ENCODE peak calls at places on chromosomes 16 and 17, in six cellular contexts. B is GM12878, Y is A549, I is K562, K is SK-N-SH, L is HepG2. H is an unnamed sample.

GRCh38 chr17:31404028-31404949 is 12.8 kb downstream of the RAB11FIP4 start:
- DNase-seq in B (no peak), Y (no peak), I (no peak), K (no peak), L (no peak), H (no peak)

GRCh38 chr16:30470170-30470512 is 2.4 kb upstream of the ITGAL start:
- DNase-seq in B (no peak), Y (no peak), I (no peak), K (no peak), L (no peak), H (no peak)

GRCh38 chr17:63039899-63040602 is 74.0 kb downstream of the TANC2 start:
- DNase-seq in B (no peak), Y (peak; percentile 68), I (no peak), K (no peak), L (no peak), H (peak; percentile 56)

GRCh38 chr16:2835638-2836493 is 5.8 kb downstream of the ZG16B start:
- DNase-seq in B (no peak), Y (peak; percentile 90), I (no peak), K (no peak), L (peak; percentile 72), H (peak; percentile 98)

GRCh38 chr17:1188812-1189211 is 9.0 kb upstream of the ABR start:
- DNase-seq in B (no peak), Y (no peak), I (no peak), K (no peak), L (no peak), H (peak; percentile 27)

GRCh38 chr17:80820331-80820730 is 171.3 kb upstream of the CHMP6 start:
- DNase-seq in B (no peak), Y (no peak), I (no peak), K (no peak), L (no peak), H (no peak)

GRCh38 chr16:88694221-88695087 is 8.1 kb upstream of the SNAI3 start:
- DNase-seq in B (no peak), Y (no peak), I (no peak), K (no peak), L (no peak), H (no peak)

GRCh38 chr16:27579086-27579980 is 29.4 kb downstream of the KATNIP start:
- DNase-seq in B (no peak), Y (no peak), I (no peak), K (no peak), L (peak; percentile 89), H (peak; percentile 22)

GRCh38 chr16:69890114-69890890 is 60.8 kb upstream of the CLEC18A start:
- DNase-seq in B (no peak), Y (no peak), I (no peak), K (peak; percentile 67), L (no peak), H (peak; percentile 42)

GRCh38 chr16:19005561-19006445 is 22.1 kb downstream of the TMC7 start:
- DNase-seq in B (no peak), Y (peak; percentile 76), I (no peak), K (no peak), L (peak; percentile 100), H (peak; percentile 27)

GRCh38 chr17:6677158-6677831 is 25.7 kb downstream of the C17orf100 start:
- DNase-seq in B (no peak), Y (no peak), I (no peak), K (no peak), L (peak; percentile 27), H (peak; percentile 3)

GRCh38 chr17:5418858-5419355 is 555 bp downstream of the NUP88 start:
- DNase-seq in B (peak; percentile 84), Y (peak; percentile 34), I (no peak), K (no peak), L (peak; percentile 17), H (peak; percentile 39)

GRCh38 chr17:47999612-48000011 is 28.7 kb downstream of the CDK5RAP3 start:
- DNase-seq in B (no peak), Y (peak; percentile 26), I (no peak), K (no peak), L (no peak), H (peak; percentile 72)

GRCh38 chr17:34584805-34585416 is 5.5 kb downstream of the TMEM132E start:
- DNase-seq in B (no peak), Y (peak; percentile 28), I (peak; percentile 14), K (peak; percentile 75), L (no peak), H (peak; percentile 2)

GRCh38 chr16:55057866-55058265 is 127.2 kb downstream of the IRX5 start:
- DNase-seq in B (no peak), Y (no peak), I (no peak), K (no peak), L (no peak), H (no peak)

GRCh38 chr16:77250395-77250794 is 51.2 kb downstream of the SYCE1L start:
- DNase-seq in B (no peak), Y (no peak), I (no peak), K (no peak), L (no peak), H (no peak)

GRCh38 chr16:5015351-5015750 is 18.4 kb downstream of the NAGPA start:
- DNase-seq in B (no peak), Y (peak; percentile 23), I (peak; percentile 82), K (peak; percentile 55), L (no peak), H (no peak)

GRCh38 chr16:85491798-85492616 is 121.1 kb upstream of the GSE1 start:
- DNase-seq in B (no peak), Y (no peak), I (no peak), K (no peak), L (peak; percentile 58), H (no peak)

GRCh38 chr16:46822270-46822669 is 8.7 kb downstream of the C16orf87 start:
- DNase-seq in B (peak; percentile 57), Y (no peak), I (no peak), K (no peak), L (no peak), H (peak; percentile 91)

DNA sequence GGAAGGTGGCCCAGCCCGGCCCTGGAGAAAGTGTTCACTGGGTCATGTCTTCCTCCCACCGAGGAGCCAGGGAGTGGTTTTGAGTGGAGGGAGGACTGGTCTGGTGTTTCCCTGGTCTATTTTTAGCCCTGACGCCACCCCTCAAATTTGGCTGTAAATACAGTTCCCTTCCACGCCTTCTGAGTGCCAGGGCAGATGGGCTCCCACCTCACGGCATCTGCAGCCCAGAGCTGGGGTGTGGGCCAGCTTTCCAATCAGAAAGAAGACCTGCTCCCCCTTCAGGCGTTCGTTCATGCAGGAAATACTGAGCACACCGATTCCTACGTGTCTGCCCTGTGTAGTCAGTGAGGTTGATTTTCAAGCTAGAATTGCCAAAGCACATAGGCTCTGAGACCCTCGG is 53.7 kb downstream of the SNX20 start:
- DNase-seq in B (no peak), Y (no peak), I (no peak), K (peak; percentile 42), L (no peak), H (no peak)
- TF ChIP-seq SMC3 in B (no peak), Y (no peak), I (no peak), K (no peak), L (no peak), H (no peak)

DNA sequence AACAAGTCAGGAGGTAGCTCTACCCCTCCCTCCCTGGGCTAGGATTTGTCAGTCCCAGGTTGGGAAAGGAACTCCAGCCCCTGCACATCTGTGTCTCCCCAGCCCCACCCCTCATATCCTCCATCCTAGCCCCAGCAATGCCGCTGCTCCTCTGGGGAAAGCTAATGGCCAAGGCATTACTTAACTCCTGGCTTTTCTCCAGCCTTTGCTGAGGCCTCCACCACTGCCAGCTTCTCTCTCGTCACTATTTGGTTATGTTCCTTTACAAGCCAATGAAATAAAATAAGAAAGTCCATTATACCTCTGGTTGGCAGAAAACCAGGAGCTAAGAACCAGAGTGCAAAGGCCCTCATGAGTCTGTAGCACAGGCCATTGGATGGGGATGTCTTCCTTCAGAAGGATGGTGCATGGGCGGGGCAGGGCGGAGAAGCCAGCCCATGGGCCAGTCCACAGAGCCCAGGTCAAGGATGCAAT is 171.0 kb downstream of the CCDC182 start:
- DNase-seq in B (no peak), Y (no peak), I (no peak), K (no peak), L (no peak), H (peak; percentile 43)
- TF ChIP-seq SMC3 in B (no peak), Y (no peak), I (no peak), K (no peak), L (no peak), H (no peak)

GRCh38 chr16:57619133-57619605 is 9.3 kb upstream of the ADGRG1 start:
- DNase-seq in B (no peak), Y (no peak), I (no peak), K (no peak), L (no peak), H (no peak)
- TF ChIP-seq SMC3 in B (no peak), Y (no peak), I (no peak), K (no peak), L (no peak), H (no peak)

DNA sequence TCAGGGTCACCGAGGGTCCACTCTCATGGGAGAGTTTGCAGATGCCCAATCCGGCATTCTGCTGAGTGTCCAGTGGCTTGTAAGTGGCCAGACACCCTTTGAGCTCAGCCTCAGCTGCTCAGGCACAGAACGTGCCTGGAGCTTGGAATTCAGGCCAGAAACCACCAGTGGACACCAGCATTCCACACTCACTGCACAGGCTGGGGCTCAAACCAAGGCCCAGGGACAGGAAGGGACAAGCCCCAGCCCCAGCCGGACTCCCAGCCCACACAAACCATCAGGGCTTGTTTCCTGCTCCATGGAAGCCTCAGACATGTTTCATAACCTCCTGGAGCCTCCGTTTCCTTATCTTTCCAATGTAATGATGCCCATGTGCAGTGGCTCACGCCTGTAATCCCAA is 5.0 kb upstream of the NPRL3 start:
- DNase-seq in B (no peak), Y (no peak), I (no peak), K (no peak), L (no peak), H (no peak)
- TF ChIP-seq SMC3 in B (no peak), Y (no peak), I (no peak), K (no peak), L (no peak), H (no peak)

GRCh38 chr17:66373944-66374817 is 71.8 kb downstream of the PRKCA start:
- DNase-seq in B (no peak), Y (no peak), I (peak; percentile 25), K (peak; percentile 77), L (no peak), H (no peak)

GRCh38 chr17:66369830-66370229 is 67.4 kb downstream of the PRKCA start:
- DNase-seq in B (no peak), Y (no peak), I (no peak), K (no peak), L (peak; percentile 31), H (no peak)

GRCh38 chr17:66371561-66371960 is 69.1 kb downstream of the PRKCA start:
- DNase-seq in B (no peak), Y (no peak), I (no peak), K (no peak), L (no peak), H (no peak)

GRCh38 chr17:66373079-66373478 is 70.7 kb downstream of the PRKCA start:
- DNase-seq in B (no peak), Y (no peak), I (no peak), K (no peak), L (no peak), H (no peak)

DNA sequence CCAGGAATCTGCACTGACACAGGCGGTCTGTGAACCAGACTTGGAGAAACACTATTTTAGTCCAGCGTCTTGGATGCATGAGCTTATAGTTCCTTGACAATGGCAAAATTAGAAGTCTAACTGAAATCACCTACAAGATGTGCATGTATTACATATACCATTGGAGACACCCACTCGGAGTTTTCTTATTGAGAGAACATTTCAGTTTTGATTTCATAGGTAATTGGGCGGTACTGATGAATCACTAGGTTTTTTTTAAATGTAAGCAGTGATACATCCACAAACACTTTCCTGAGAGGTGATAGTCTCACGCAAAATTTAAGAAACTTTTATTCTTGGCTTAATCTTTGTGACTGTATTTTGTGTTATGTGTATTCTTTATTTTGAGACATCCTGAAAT is 69.8 kb downstream of the PRKCA start:
- DNase-seq in B (no peak), Y (no peak), I (no peak), K (no peak), L (no peak), H (no peak)
- TF ChIP-seq SMC3 in B (no peak), Y (no peak), I (no peak), K (no peak), L (no peak), H (no peak)